ENCODE peak calls at places on chromosomes 11 and 22, in four cellular contexts. N, H, D and O are unnamed samples.

GRCh38 chr11:32427935-32428664 is 7.2 kb downstream of the WT1 start:
- DNase-seq in N (no peak), H (no peak), D (no peak), O (no peak)

GRCh38 chr22:38569972-38570840 is at the start of gene DMC1:
- DNase-seq in N (peak; percentile 90), H (peak; percentile 97), D (peak; percentile 98), O (peak; percentile 96)

GRCh38 chr11:130548491-130548833 is 100.0 kb downstream of the ADAMTS15 start:
- DNase-seq in N (no peak), H (no peak), D (no peak), O (no peak)

GRCh38 chr11:898540-899190 is 11.9 kb downstream of the CHID1 start:
- DNase-seq in N (no peak), H (no peak), D (no peak), O (no peak)

GRCh38 chr11:19988598-19988997 is 171.7 kb downstream of the DBX1 start:
- DNase-seq in N (peak; percentile 90), H (no peak), D (peak; percentile 82), O (no peak)

GRCh38 chr11:35407041-35407440 is 12.3 kb downstream of the SLC1A2 start:
- DNase-seq in N (no peak), H (no peak), D (no peak), O (no peak)

GRCh38 chr11:19374189-19374588 is 133.4 kb upstream of the E2F8 start:
- DNase-seq in N (no peak), H (no peak), D (no peak), O (peak; percentile 5)

GRCh38 chr22:41538583-41538982 is 5.7 kb downstream of the POLR3H start:
- DNase-seq in N (no peak), H (no peak), D (no peak), O (no peak)

GRCh38 chr11:1270476-1270875 is 39.0 kb downstream of the TOLLIP start:
- DNase-seq in N (no peak), H (no peak), D (no peak), O (no peak)

GRCh38 chr11:65554057-65554818 is 3.9 kb downstream of the LTBP3 start:
- DNase-seq in N (no peak), H (no peak), D (no peak), O (no peak)

GRCh38 chr11:83836883-83837654 is 550.9 kb upstream of the CCDC90B start:
- DNase-seq in N (no peak), H (peak; percentile 41), D (peak; percentile 73), O (no peak)

GRCh38 chr11:953513-953912 is 27.8 kb downstream of the AP2A2 start:
- DNase-seq in N (no peak), H (no peak), D (no peak), O (no peak)

GRCh38 chr11:59698506-59698905 is 15.1 kb downstream of the OR10V1 start:
- DNase-seq in N (no peak), H (no peak), D (no peak), O (no peak)

GRCh38 chr22:47043835-47044721 is 281.6 kb downstream of the TBC1D22A start:
- DNase-seq in N (no peak), H (no peak), D (peak; percentile 61), O (no peak)

GRCh38 chr11:34251640-34251980 is 106.2 kb downstream of the ABTB2 start:
- DNase-seq in N (no peak), H (no peak), D (no peak), O (no peak)

GRCh38 chr11:128942272-128942612 is 429 bp downstream of the TP53AIP1 start:
- DNase-seq in N (no peak), H (no peak), D (no peak), O (no peak)

GRCh38 chr11:20729597-20730095 is 60.3 kb downstream of the NELL1 start:
- DNase-seq in N (no peak), H (no peak), D (no peak), O (no peak)

GRCh38 chr11:10490398-10491232 is 35.6 kb downstream of the AMPD3 start:
- DNase-seq in N (peak; percentile 45), H (no peak), D (peak; percentile 91), O (peak; percentile 88)

GRCh38 chr11:96331556-96332168 is 11.3 kb downstream of the MAML2 start:
- DNase-seq in N (no peak), H (no peak), D (no peak), O (no peak)

GRCh38 chr11:83174008-83174407 is 17.1 kb downstream of the PCF11 start:
- DNase-seq in N (no peak), H (no peak), D (no peak), O (no peak)

GRCh38 chr11:77125695-77126094 is 2.4 kb upstream of the MYO7A start:
- DNase-seq in N (no peak), H (no peak), D (no peak), O (no peak)

GRCh38 chr11:74380746-74381439 is 17.3 kb downstream of the PGM2L1 start:
- DNase-seq in N (peak; percentile 54), H (no peak), D (no peak), O (no peak)

GRCh38 chr11:40434941-40435340 is 1024.5 kb downstream of the LRRC4C start:
- DNase-seq in N (no peak), H (no peak), D (no peak), O (no peak)

DNA sequence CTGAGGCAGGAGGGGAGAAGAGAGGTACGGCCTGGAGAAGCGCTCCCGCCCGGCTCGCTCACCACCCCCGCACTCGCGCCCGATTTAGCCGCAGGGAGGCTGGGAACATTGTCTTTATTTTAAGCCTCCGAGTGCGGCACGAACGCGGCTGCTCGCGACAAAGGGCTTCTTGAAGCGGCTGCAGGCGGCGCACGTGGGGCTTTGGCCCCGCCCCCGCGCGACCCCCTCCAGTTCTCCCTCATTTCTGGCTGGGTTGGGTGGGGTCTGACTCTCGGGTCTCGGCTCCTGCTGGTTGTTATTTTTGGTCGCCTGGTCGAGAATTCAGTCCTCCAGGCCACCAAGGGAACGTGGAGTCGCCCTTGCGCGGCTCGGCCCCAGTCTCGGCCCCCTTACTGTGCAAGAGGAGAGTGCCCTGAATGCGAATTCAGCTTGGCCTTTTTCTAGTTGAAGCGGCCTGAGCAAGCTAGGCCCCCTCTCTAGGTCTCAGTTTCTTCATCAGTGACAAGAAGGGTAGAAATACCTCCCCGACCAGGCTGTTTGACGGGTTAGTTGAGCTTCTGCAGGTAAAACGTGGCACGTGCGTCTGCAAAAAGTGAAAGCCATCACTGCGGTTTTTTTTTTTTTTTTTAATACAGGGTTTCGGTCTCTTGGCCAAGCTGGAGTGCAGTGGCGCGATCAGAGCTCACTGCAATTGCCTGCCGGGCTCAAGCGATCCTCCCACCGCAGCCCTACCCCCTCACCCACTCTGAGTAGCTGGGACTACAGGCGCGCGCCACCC is 2.7 kb upstream of the CHRM1 start:
- DNase-seq in N (no peak), H (peak; percentile 27), D (no peak), O (no peak)
- H3K27ac ChIP-seq in N (no peak overlapping the region), H (no peak overlapping the region), D (no peak overlapping the region), O (no peak overlapping the region)

GRCh38 chr22:49633010-49633324 is 194.7 kb downstream of the BRD1 start:
- DNase-seq in N (no peak), H (no peak), D (no peak), O (no peak)
- H3K4me3 ChIP-seq in N (no peak overlapping the region), H (no peak overlapping the region), D (no peak overlapping the region), O (no peak overlapping the region)

GRCh38 chr11:122100222-122101080 is 15.6 kb downstream of the BLID start:
- DNase-seq in N (peak; percentile 61), H (no peak), D (peak; percentile 88), O (peak; percentile 81)
- H3K27ac ChIP-seq in N (peak overlapping the region; percentile 88), H (no peak overlapping the region), D (peak overlapping the region; percentile 90), O (peak overlapping the region; percentile 89)

GRCh38 chr22:17705565-17706450 is 67.3 kb downstream of the BCL2L13 start:
- DNase-seq in N (no peak), H (peak; percentile 6), D (no peak), O (no peak)

GRCh38 chr22:17706451-17706900 is 67.8 kb downstream of the BID start:
- DNase-seq in N (peak; percentile 61), H (peak; percentile 55), D (peak; percentile 75), O (no peak)

GRCh38 chr22:17710023-17710422 is 64.2 kb downstream of the BID start:
- DNase-seq in N (no peak), H (no peak), D (no peak), O (no peak)

GRCh38 chr22:17706947-17707346 is 67.3 kb downstream of the BID start:
- DNase-seq in N (no peak), H (no peak), D (no peak), O (no peak)

DNA sequence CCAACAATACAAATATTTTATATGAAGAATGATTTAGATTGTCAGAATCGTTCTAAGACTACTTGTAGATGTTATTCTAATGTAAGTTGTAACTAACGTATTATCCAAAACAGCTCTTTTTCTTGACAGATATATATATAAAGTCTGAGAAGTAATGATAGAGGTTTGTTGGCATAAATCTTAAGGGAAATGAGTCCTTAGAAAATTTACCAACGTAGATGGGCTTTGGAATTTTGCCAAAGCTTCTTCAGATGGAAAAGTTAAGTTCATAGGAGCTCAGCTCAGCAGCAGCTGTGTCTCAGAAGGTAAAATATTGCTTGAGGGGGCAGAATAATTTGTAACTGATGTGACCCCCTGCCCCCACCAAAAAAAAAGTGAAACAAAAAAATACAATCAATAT is 66.7 kb downstream of the BID start:
- DNase-seq in N (no peak), H (no peak), D (no peak), O (no peak)
- H3K4me3 ChIP-seq in N (no peak overlapping the region), H (no peak overlapping the region), D (peak overlapping the region; percentile 47), O (peak overlapping the region; percentile 63)

DNA sequence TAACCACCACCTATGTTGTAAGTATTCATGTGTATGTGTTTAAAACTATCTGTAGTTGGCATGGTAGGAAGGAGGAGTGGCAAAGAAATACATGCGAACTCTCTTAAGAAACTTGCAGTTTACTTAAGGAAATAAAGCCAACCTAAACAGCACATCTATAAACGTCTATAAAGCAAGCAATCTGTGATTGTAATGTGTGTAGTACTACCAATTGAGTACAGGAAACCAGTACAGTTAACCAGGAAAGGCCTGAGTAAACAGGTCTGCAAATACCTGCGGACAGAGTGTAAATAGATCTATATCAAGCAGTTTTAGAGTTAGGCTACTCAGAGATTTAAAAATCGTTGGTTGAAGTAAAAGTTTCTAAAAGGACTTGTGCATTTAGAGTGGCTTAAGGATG is 59.5 kb upstream of the AMOTL1 start:
- DNase-seq in N (no peak), H (no peak), D (no peak), O (no peak)
- H3K27ac ChIP-seq in N (no peak overlapping the region), H (no peak overlapping the region), D (no peak overlapping the region), O (no peak overlapping the region)

GRCh38 chr11:13644997-13645667 is 23.3 kb upstream of the FAR1 start:
- DNase-seq in N (no peak), H (no peak), D (no peak), O (no peak)

GRCh38 chr11:13649619-13650018 is 18.8 kb upstream of the FAR1 start:
- DNase-seq in N (no peak), H (no peak), D (no peak), O (no peak)

GRCh38 chr11:13647391-13647790 is 21.1 kb upstream of the FAR1 start:
- DNase-seq in N (no peak), H (no peak), D (no peak), O (no peak)
- H3K4me3 ChIP-seq in N (no peak overlapping the region), H (no peak overlapping the region), D (no peak overlapping the region), O (no peak overlapping the region)

DNA sequence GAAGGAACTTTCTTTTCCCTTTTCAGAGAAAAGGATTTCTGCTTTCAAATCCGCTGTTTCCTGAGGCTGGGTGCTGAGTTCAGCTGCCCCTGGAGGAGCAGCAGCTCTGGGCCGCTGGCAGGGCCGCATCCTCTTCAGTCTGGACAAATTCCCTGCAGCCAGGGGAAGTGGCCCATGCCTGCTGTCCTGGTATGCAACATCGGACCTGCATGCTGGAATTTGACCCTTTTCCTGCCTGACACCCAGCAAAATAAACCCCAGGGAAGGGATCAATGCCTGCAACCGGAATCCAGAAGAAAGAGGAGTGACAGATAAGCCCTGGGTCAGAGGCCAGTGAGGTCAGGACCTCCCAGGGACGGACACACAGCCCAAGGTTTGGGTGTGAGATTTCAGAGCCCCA is 54.1 kb upstream of the LINC01488 start:
- DNase-seq in N (no peak), H (no peak), D (peak; percentile 61), O (no peak)
- H3K27ac ChIP-seq in N (no peak overlapping the region), H (no peak overlapping the region), D (no peak overlapping the region), O (no peak overlapping the region)